ENCODE peak calls at places on chromosomes 3 and 15, in ten cellular contexts. Z is hepatocyte; E is GM10248; X is thoracic aorta; K is tibial artery; S is uterus; R is right atrium auricular region; A is fibroblast of lung; C is activated CD8-positive, alpha-beta T cell treated with anti-CD3 and anti-CD28 coated beads for 36 hours; W is foreskin fibroblast. J is an unnamed sample.

GRCh38 chr15:68578960-68579935 is at the start of gene CORO2B:
- DNase-seq in Z (peak), E (no peak), X (no peak), K (peak), S (peak), R (no peak), A (peak), C (peak), W (peak), J (peak)

GRCh38 chr15:62250176-62250575 is 85.1 kb upstream of the C2CD4B start:
- DNase-seq in Z (no peak), E (no peak), X (no peak), K (no peak), S (no peak), R (peak), A (no peak), C (no peak), W (no peak), J (no peak)

GRCh38 chr3:95333826-95334225 is 1271.0 kb downstream of the NSUN3 start:
- DNase-seq in Z (no peak), E (no peak), X (no peak), K (no peak), S (no peak), R (no peak), A (no peak), C (no peak), W (no peak), J (no peak)

GRCh38 chr3:157104928-157105652 is 54.9 kb downstream of the CCNL1 start:
- DNase-seq in Z (no peak), E (peak), X (no peak), K (no peak), S (no peak), R (no peak), A (no peak), C (no peak), W (no peak), J (peak)

GRCh38 chr3:123914829-123915228 is 30.7 kb upstream of the MYLK start:
- DNase-seq in Z (no peak), E (no peak), X (no peak), K (no peak), S (no peak), R (no peak), A (no peak), C (no peak), W (no peak), J (no peak)

GRCh38 chr15:79116771-79117170 is 26.2 kb upstream of the RASGRF1 start:
- DNase-seq in Z (no peak), E (no peak), X (no peak), K (no peak), S (no peak), R (no peak), A (no peak), C (no peak), W (no peak), J (no peak)

GRCh38 chr3:173411288-173412064 is 13.9 kb downstream of the NLGN1 start:
- DNase-seq in Z (peak), E (no peak), X (no peak), K (no peak), S (no peak), R (no peak), A (peak), C (no peak), W (peak), J (peak)

GRCh38 chr3:151581046-151581445 is 120.2 kb upstream of the IGSF10 start:
- DNase-seq in Z (no peak), E (no peak), X (no peak), K (no peak), S (no peak), R (no peak), A (peak), C (no peak), W (no peak), J (no peak)

GRCh38 chr3:81554805-81555204 is 206.6 kb downstream of the GBE1 start:
- DNase-seq in Z (no peak), E (no peak), X (no peak), K (no peak), S (no peak), R (no peak), A (peak), C (no peak), W (peak), J (no peak)

GRCh38 chr15:32994810-32995424 is 199.6 kb downstream of the FMN1 start:
- DNase-seq in Z (peak), E (peak), X (no peak), K (no peak), S (no peak), R (no peak), A (peak), C (no peak), W (peak), J (peak)

GRCh38 chr15:71223516-71223915 is 108.2 kb downstream of the THSD4 start:
- DNase-seq in Z (no peak), E (no peak), X (no peak), K (no peak), S (no peak), R (no peak), A (no peak), C (no peak), W (no peak), J (no peak)

GRCh38 chr3:42556089-42556632 is 25.6 kb downstream of the SEC22C start:
- DNase-seq in Z (no peak), E (no peak), X (no peak), K (no peak), S (no peak), R (no peak), A (no peak), C (peak), W (no peak), J (peak)

GRCh38 chr15:101052031-101052620 is 133.0 kb downstream of the LRRK1 start:
- DNase-seq in Z (peak), E (no peak), X (no peak), K (no peak), S (no peak), R (no peak), A (no peak), C (no peak), W (no peak), J (no peak)

GRCh38 chr15:75452968-75453702 is 1.6 kb upstream of the SIN3A start:
- DNase-seq in Z (peak), E (no peak), X (no peak), K (peak), S (peak), R (peak), A (peak), C (peak), W (peak), J (peak)

GRCh38 chr3:26964836-26965235 is 342.3 kb downstream of the LRRC3B start:
- DNase-seq in Z (no peak), E (no peak), X (no peak), K (no peak), S (no peak), R (no peak), A (no peak), C (no peak), W (no peak), J (no peak)

GRCh38 chr15:68666120-68666811 is 87.5 kb downstream of the CORO2B start:
- DNase-seq in Z (no peak), E (no peak), X (no peak), K (no peak), S (peak), R (no peak), A (no peak), C (no peak), W (no peak), J (peak)

GRCh38 chr3:187919018-187919417 is 173.8 kb upstream of the BCL6 start:
- DNase-seq in Z (no peak), E (peak), X (no peak), K (no peak), S (no peak), R (no peak), A (no peak), C (peak), W (no peak), J (peak)

GRCh38 chr3:50594253-50594785 is 17.3 kb downstream of the CISH start:
- DNase-seq in Z (no peak), E (no peak), X (no peak), K (no peak), S (no peak), R (no peak), A (no peak), C (no peak), W (no peak), J (no peak)

DNA sequence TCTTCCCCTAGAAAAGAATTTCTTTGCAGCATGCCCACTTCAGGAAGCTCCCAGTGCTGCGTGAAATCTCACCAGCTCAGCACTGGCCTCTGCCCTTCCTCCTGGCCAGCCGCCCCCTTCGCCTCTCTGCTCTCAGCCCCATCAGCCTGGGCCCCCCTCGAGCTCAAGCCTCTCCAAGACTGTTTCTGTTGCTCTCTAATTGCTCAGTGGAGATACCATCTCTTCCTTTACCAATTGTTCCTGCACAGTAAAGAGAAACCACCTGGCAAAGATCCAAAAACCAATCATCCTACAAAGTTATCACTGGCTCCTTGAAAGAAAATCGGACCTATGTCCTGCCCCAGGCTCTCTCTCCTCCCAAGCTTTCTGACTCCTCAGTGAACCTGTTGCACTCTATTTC is 53.5 kb upstream of the FAM174B start:
- DNase-seq in Z (no peak), E (no peak), X (no peak), K (no peak), S (no peak), R (no peak), A (no peak), C (no peak), W (no peak), J (no peak)
- TF ChIP-seq CTCF in Z (no peak), E (no peak), X (no peak), K (no peak), S (no peak), R (no peak), A (no peak), C (no peak), W (no peak), J (no peak)

DNA sequence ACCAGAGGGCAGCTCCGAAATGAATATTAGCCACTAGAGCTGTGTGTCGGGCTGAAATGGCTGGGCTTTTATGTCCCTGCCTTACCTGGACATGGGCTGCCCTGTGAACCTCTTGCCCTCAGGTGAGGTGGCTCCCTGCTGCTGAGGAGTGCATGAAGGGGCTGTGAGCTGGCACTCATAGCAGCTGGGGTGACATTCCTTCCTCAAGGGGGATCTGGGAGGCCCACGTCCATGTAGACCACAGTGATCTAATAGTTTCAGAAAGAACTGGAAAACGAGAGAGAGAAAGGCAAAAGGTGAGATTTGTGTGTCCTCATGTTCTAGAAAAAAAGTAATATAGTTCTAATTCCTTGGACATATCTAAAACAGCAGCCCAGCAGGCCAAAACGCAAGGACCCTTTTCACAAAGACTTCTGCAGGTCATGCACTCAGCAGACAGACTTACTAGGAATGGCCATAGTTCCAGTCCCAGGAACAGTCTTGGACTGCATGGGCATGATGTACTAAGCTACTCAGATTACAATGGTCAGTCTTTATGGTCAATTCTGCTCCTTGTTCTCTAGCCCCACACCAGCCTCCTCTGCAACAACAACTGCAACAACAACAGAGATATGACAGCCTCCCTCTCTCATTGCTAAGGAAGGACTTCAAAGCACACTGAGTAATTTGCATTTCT is 10.8 kb upstream of the SLC24A5 start:
- DNase-seq in Z (no peak), E (no peak), X (no peak), K (no peak), S (no peak), R (no peak), A (no peak), C (no peak), W (no peak), J (no peak)
- TF ChIP-seq CTCF in Z (no peak), E (no peak), X (no peak), K (no peak), S (no peak), R (no peak), A (no peak), C (no peak), W (no peak), J (no peak)

DNA sequence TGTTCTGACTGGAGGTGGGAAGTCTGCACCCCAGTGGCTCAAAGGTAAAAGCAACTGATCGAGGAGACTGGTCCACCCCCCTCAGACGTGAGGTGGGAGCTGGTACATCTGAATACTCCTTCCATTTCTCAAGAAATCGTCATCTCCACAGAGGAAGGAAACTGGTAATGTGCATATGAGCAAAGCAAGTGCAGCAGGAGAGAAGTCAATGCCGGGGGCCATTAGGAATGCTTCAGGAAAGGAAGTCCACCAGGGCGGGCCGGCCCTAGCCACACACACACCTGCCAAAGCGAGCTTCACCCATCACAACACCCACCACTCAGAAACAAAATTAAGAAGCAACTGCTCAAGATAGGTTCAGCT is 8.5 kb downstream of the TBC1D2B start:
- DNase-seq in Z (no peak), E (no peak), X (no peak), K (no peak), S (no peak), R (no peak), A (no peak), C (peak), W (no peak), J (no peak)
- TF ChIP-seq CTCF in Z (no peak), E (peak), X (no peak), K (no peak), S (no peak), R (no peak), A (no peak), C (no peak), W (no peak), J (no peak)

DNA sequence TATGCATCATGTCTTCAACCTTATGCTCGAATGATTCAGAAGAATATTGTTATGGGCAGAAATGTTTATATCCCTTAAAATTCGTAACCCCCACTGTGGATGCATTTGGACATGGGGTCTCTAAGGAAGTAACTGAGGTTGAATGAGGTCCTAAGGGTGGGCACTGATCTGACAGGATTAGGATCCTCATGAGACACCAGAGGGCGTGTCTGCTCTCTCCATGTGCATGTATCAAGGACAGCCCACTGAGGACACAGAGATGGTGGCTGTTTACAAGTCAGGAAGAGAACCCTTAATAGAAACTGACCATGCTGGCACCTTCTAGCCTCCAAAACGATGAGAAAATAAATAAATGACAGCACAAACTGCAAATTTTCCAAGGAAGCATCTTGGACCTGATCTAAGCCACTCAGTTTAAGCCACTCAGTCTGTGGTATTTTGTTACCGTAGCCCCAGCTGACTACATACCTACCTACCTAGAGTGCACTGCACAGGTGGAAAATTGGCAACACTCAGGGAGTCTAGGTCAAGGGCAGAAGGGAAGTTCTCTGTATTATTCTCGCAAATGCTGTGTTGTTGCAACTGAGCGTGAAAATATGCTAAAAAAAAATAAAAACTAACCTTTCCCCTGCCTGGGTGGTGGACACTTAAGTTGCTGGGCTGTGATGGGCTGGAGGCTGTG is 126.6 kb downstream of the TJP1 start:
- DNase-seq in Z (no peak), E (no peak), X (no peak), K (no peak), S (no peak), R (no peak), A (no peak), C (no peak), W (no peak), J (peak)
- TF ChIP-seq CTCF in Z (no peak), E (no peak), X (no peak), K (no peak), S (no peak), R (no peak), A (no peak), C (no peak), W (no peak), J (peak)

GRCh38 chr15:88269371-88270062 is 13.0 kb upstream of the NTRK3 start:
- DNase-seq in Z (no peak), E (no peak), X (no peak), K (no peak), S (no peak), R (no peak), A (no peak), C (no peak), W (no peak), J (no peak)

GRCh38 chr15:88275804-88276203 is 19.3 kb upstream of the NTRK3 start:
- DNase-seq in Z (no peak), E (no peak), X (no peak), K (no peak), S (no peak), R (no peak), A (no peak), C (no peak), W (no peak), J (no peak)

GRCh38 chr15:88276821-88277220 is 20.3 kb upstream of the NTRK3 start:
- DNase-seq in Z (no peak), E (no peak), X (no peak), K (no peak), S (no peak), R (no peak), A (no peak), C (no peak), W (no peak), J (no peak)

GRCh38 chr15:88272421-88272820 is 15.9 kb upstream of the NTRK3 start:
- DNase-seq in Z (no peak), E (no peak), X (no peak), K (no peak), S (no peak), R (no peak), A (no peak), C (no peak), W (no peak), J (no peak)

GRCh38 chr15:88274534-88275460 is 18.3 kb upstream of the NTRK3 start:
- DNase-seq in Z (peak), E (peak), X (no peak), K (peak), S (peak), R (no peak), A (peak), C (peak), W (peak), J (peak)
- TF ChIP-seq CTCF in Z (peak), E (peak), X (peak), K (peak), S (peak), R (peak), A (peak), C (peak), W (peak), J (peak)

DNA sequence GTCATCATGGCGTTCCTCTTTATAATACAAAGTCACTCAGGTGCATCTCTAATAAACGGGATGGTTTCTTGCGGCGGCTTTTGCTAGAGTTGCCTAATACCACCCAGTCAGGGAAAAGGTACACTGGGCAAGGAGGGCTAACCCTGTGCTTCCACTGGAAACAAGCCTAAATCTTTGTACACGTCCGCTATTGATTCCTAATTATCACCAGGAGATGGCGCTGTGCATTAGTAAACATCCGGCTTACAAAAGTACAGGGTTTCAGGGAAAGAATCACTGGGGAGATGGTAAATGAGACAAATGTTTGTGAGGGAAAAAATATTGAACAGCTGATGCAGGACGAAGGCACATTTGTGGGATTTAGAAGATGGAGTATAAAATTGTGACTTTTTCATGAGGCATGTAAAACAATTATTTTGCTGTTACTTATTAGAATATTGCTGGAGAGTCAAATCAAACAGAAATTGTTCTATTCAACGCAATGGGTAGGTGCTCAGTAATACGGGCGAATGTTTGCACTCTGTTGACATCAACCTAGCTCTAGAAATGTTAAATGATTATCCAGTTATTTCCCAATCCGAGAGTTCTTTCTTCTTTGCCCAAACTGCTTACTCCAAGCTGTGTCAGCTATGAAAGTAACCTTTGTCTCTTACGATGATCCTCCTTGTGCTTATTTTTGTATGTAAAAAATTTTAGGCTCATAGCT is 50.6 kb downstream of the GMNC start:
- DNase-seq in Z (peak), E (peak), X (no peak), K (no peak), S (no peak), R (no peak), A (peak), C (peak), W (peak), J (peak)
- TF ChIP-seq CTCF in Z (peak), E (peak), X (peak), K (no peak), S (no peak), R (peak), A (peak), C (peak), W (peak), J (peak)

GRCh38 chr15:51343466-51343865 is 2.0 kb downstream of the GLDN start:
- DNase-seq in Z (no peak), E (no peak), X (no peak), K (no peak), S (no peak), R (no peak), A (no peak), C (no peak), W (no peak), J (no peak)

GRCh38 chr15:51342249-51342999 is 969 bp downstream of the GLDN start:
- DNase-seq in Z (no peak), E (no peak), X (no peak), K (no peak), S (no peak), R (no peak), A (no peak), C (no peak), W (no peak), J (no peak)

GRCh38 chr15:51338496-51338895 is at the start of gene CYP19A1:
- DNase-seq in Z (no peak), E (no peak), X (no peak), K (no peak), S (no peak), R (no peak), A (no peak), C (no peak), W (no peak), J (no peak)

GRCh38 chr15:51336011-51336410 is 2.4 kb downstream of the CYP19A1 start:
- DNase-seq in Z (no peak), E (no peak), X (no peak), K (no peak), S (no peak), R (no peak), A (no peak), C (no peak), W (peak), J (no peak)

GRCh38 chr15:51341366-51342248 is at the start of gene GLDN:
- DNase-seq in Z (peak), E (no peak), X (peak), K (peak), S (no peak), R (no peak), A (peak), C (no peak), W (peak), J (no peak)
- TF ChIP-seq CTCF in Z (no peak), E (no peak), X (no peak), K (no peak), S (no peak), R (no peak), A (no peak), C (no peak), W (no peak), J (no peak)